ENCODE peak calls at places on chromosomes 4 and X, in ten cellular contexts. E, U, Y, I, Q, N, X, M, R and Z are unnamed samples.

GRCh38 chr4:181959121-181959520 is 284.1 kb upstream of the TENM3 start:
- DNase-seq in E (no peak), U (no peak), Y (no peak), I (peak; percentile 41), Q (no peak), N (no peak), X (no peak), M (no peak), R (peak; percentile 54), Z (peak; percentile 69)

GRCh38 chr4:3308691-3309090 is 15.9 kb downstream of the RGS12 start:
- DNase-seq in E (no peak), U (peak; percentile 53), Y (no peak), I (no peak), Q (no peak), N (no peak), X (no peak), M (peak; percentile 77), R (no peak), Z (no peak)

GRCh38 chr4:162586266-162586665 is 422.5 kb upstream of the FSTL5 start:
- DNase-seq in E (no peak), U (no peak), Y (no peak), I (no peak), Q (no peak), N (no peak), X (no peak), M (no peak), R (no peak), Z (no peak)

GRCh38 chrX:107678957-107679740 is 50.8 kb downstream of the PRPS1 start:
- DNase-seq in E (no peak), U (no peak), Y (peak; percentile 78), I (peak; percentile 84), Q (peak; percentile 80), N (no peak), X (peak; percentile 63), M (no peak), R (no peak), Z (peak; percentile 79)

GRCh38 chrX:40734956-40735317 is 405 bp downstream of the MED14 start:
- DNase-seq in E (no peak), U (no peak), Y (peak; percentile 26), I (peak; percentile 31), Q (peak; percentile 33), N (no peak), X (peak; percentile 22), M (peak; percentile 36), R (peak; percentile 9), Z (peak; percentile 10)

GRCh38 chr4:176436500-176436973 is 116.8 kb downstream of the SPCS3 start:
- DNase-seq in E (no peak), U (no peak), Y (no peak), I (peak; percentile 50), Q (no peak), N (no peak), X (no peak), M (no peak), R (peak; percentile 21), Z (peak; percentile 33)

GRCh38 chr4:51843309-51844156 is 580 bp downstream of the DCUN1D4 start:
- DNase-seq in E (no peak), U (peak; percentile 35), Y (peak; percentile 59), I (peak; percentile 78), Q (peak; percentile 59), N (peak; percentile 24), X (peak; percentile 51), M (peak; percentile 83), R (peak; percentile 15), Z (peak; percentile 59)

GRCh38 chrX:37846141-37846540 is 1.2 kb downstream of the DYNLT3 start:
- DNase-seq in E (no peak), U (peak; percentile 20), Y (no peak), I (no peak), Q (peak; percentile 8), N (no peak), X (peak; percentile 42), M (no peak), R (no peak), Z (peak; percentile 49)

GRCh38 chr4:70627620-70628019 is 924 bp upstream of the ENAM start:
- DNase-seq in E (no peak), U (no peak), Y (no peak), I (no peak), Q (no peak), N (no peak), X (no peak), M (no peak), R (no peak), Z (no peak)

GRCh38 chr4:150518559-150518958 is 63.4 kb upstream of the MAB21L2 start:
- DNase-seq in E (no peak), U (no peak), Y (no peak), I (peak; percentile 22), Q (no peak), N (no peak), X (no peak), M (no peak), R (no peak), Z (peak; percentile 64)

GRCh38 chr4:27844359-27844758 is 983.7 kb downstream of the STIM2 start:
- DNase-seq in E (no peak), U (no peak), Y (no peak), I (no peak), Q (no peak), N (no peak), X (no peak), M (no peak), R (no peak), Z (no peak)

GRCh38 chr4:174681723-174682300 is 147.2 kb downstream of the GLRA3 start:
- DNase-seq in E (no peak), U (no peak), Y (no peak), I (peak; percentile 65), Q (no peak), N (no peak), X (no peak), M (no peak), R (peak; percentile 46), Z (no peak)

GRCh38 chr4:168076989-168077725 is 15.2 kb upstream of the ANXA10 start:
- DNase-seq in E (peak; percentile 68), U (peak; percentile 37), Y (no peak), I (peak; percentile 83), Q (peak; percentile 50), N (no peak), X (peak; percentile 38), M (peak; percentile 4), R (peak; percentile 40), Z (peak; percentile 76)

GRCh38 chr4:47543331-47543730 is 58.3 kb downstream of the ATP10D start:
- DNase-seq in E (no peak), U (no peak), Y (no peak), I (no peak), Q (no peak), N (no peak), X (no peak), M (no peak), R (no peak), Z (peak; percentile 41)

GRCh38 chrX:2351999-2352995 is 148.5 kb downstream of the DHRSX start:
- DNase-seq in E (no peak), U (no peak), Y (no peak), I (peak; percentile 71), Q (no peak), N (no peak), X (no peak), M (no peak), R (peak; percentile 80), Z (peak; percentile 55)

GRCh38 chr4:11259837-11260236 is 168.9 kb downstream of the HS3ST1 start:
- DNase-seq in E (no peak), U (peak; percentile 30), Y (no peak), I (no peak), Q (no peak), N (no peak), X (no peak), M (peak; percentile 70), R (no peak), Z (no peak)

GRCh38 chr4:120870279-120870673 is 52.2 kb downstream of the PRDM5 start:
- DNase-seq in E (no peak), U (no peak), Y (no peak), I (no peak), Q (no peak), N (no peak), X (no peak), M (peak; percentile 11), R (no peak), Z (no peak)

GRCh38 chr4:142913034-142913433 is 66.9 kb upstream of the INPP4B start:
- DNase-seq in E (no peak), U (no peak), Y (no peak), I (no peak), Q (no peak), N (no peak), X (no peak), M (no peak), R (no peak), Z (no peak)

GRCh38 chr4:107094332-107094731 is 58.2 kb upstream of the DKK2 start:
- DNase-seq in E (no peak), U (no peak), Y (no peak), I (peak; percentile 23), Q (no peak), N (no peak), X (peak; percentile 7), M (no peak), R (peak; percentile 0), Z (peak; percentile 45)

GRCh38 chr4:149409186-149410056 is 406.2 kb downstream of the IQCM start:
- DNase-seq in E (no peak), U (no peak), Y (no peak), I (peak; percentile 94), Q (no peak), N (no peak), X (peak; percentile 72), M (no peak), R (peak; percentile 52), Z (peak; percentile 88)

GRCh38 chr4:158630893-158631292 is 40.8 kb downstream of the C4orf46 start:
- DNase-seq in E (no peak), U (no peak), Y (no peak), I (peak; percentile 66), Q (no peak), N (no peak), X (no peak), M (no peak), R (no peak), Z (peak; percentile 32)

GRCh38 chrX:132058050-132058449 is 34.9 kb downstream of the STK26 start:
- DNase-seq in E (no peak), U (no peak), Y (no peak), I (no peak), Q (no peak), N (no peak), X (no peak), M (no peak), R (no peak), Z (no peak)

GRCh38 chrX:64580605-64581004 is 185.4 kb upstream of the MTMR8 start:
- DNase-seq in E (no peak), U (no peak), Y (no peak), I (no peak), Q (no peak), N (no peak), X (no peak), M (no peak), R (no peak), Z (no peak)

GRCh38 chr4:2510351-2511259 is 25.8 kb upstream of the FAM193A start:
- DNase-seq in E (no peak), U (no peak), Y (no peak), I (no peak), Q (no peak), N (no peak), X (no peak), M (no peak), R (no peak), Z (no peak)